ENCODE peak calls at places on chromosomes 11 and 22, in six cellular contexts. X is substantia nigra; Y is activated effector memory CD4-positive, alpha-beta T cell treated with anti-CD3 and anti-CD28 coated beads, Interleukin-2, amount 50 U/mL, for 16 hours; L is HFF-Myc; R is H4; H is ascending aorta. V is an unnamed sample.

GRCh38 chr11:128508785-128509518 is 78.4 kb downstream of the ETS1 start:
- DNase-seq in L (no peak), Y (no peak), X (no peak), H (no peak), R (peak), V (no peak)

GRCh38 chr22:30855266-30855665 is 113.3 kb downstream of the MORC2 start:
- DNase-seq in L (no peak), R (no peak), H (peak), Y (no peak), X (no peak), V (peak)

GRCh38 chr11:119284344-119285157 is 32.4 kb downstream of the MCAM start:
- DNase-seq in R (peak), X (no peak), Y (no peak), L (no peak), H (no peak), V (no peak)

GRCh38 chr22:27284314-27284713 is 517.2 kb downstream of the MN1 start:
- DNase-seq in H (no peak), Y (no peak), R (no peak), X (no peak), L (no peak), V (no peak)

GRCh38 chr22:37643225-37643847 is 3.9 kb downstream of the SH3BP1 start:
- DNase-seq in L (peak), X (peak), Y (peak), R (peak), H (peak), V (peak)

GRCh38 chr11:61698173-61698965 is 18.2 kb downstream of the DAGLA start:
- DNase-seq in R (no peak), X (no peak), H (no peak), L (no peak), Y (no peak), V (no peak)

GRCh38 chr22:38874529-38875222 is 2.7 kb upstream of the CBX6 start:
- DNase-seq in Y (peak), L (no peak), R (no peak), X (no peak), H (no peak), V (peak)

GRCh38 chr11:115682901-115683300 is 178.7 kb upstream of the CADM1 start:
- DNase-seq in H (no peak), X (no peak), L (no peak), R (no peak), Y (no peak), V (no peak)

GRCh38 chr11:128342511-128343133 is 244.7 kb downstream of the ETS1 start:
- DNase-seq in Y (peak), L (peak), R (no peak), H (no peak), X (no peak), V (no peak)

GRCh38 chr11:46075168-46075567 is 46.1 kb downstream of the PHF21A start:
- DNase-seq in L (peak), R (peak), Y (no peak), X (no peak), H (no peak), V (no peak)

GRCh38 chr22:35070451-35071093 is 4.6 kb downstream of the ISX start:
- DNase-seq in L (no peak), Y (no peak), H (no peak), R (no peak), X (no peak), V (no peak)

GRCh38 chr11:15367695-15368094 is 253.0 kb downstream of the INSC start:
- DNase-seq in Y (no peak), L (no peak), H (no peak), R (no peak), X (no peak), V (no peak)

GRCh38 chr11:76683496-76684095 is 13.0 kb upstream of the LRRC32 start:
- DNase-seq in X (no peak), H (no peak), R (no peak), Y (no peak), L (no peak), V (no peak)

GRCh38 chr11:32379714-32380113 is 55.6 kb downstream of the WT1 start:
- DNase-seq in Y (no peak), R (no peak), L (no peak), H (no peak), X (no peak), V (no peak)

GRCh38 chr11:67492801-67493547 is 10.1 kb downstream of the AIP start:
- DNase-seq in X (no peak), H (no peak), R (no peak), L (no peak), Y (peak), V (no peak)

GRCh38 chr11:36478700-36479329 is 31.3 kb downstream of the TRAF6 start:
- DNase-seq in H (no peak), R (peak), L (peak), X (no peak), Y (peak), V (no peak)

GRCh38 chr11:88644724-88645123 is 307.2 kb upstream of the CTSC start:
- DNase-seq in Y (no peak), H (no peak), L (no peak), R (no peak), X (no peak), V (no peak)

GRCh38 chr11:69209421-69209820 is 53.7 kb downstream of the SMIM38 start:
- DNase-seq in X (no peak), Y (peak), R (no peak), H (peak), L (no peak), V (peak)

GRCh38 chr11:72972541-72973128 is 158.4 kb downstream of the ATG16L2 start:
- DNase-seq in H (no peak), L (no peak), R (no peak), X (no peak), Y (no peak), V (no peak)

GRCh38 chr22:50738649-50739227 is 734 bp downstream of the ACR start:
- DNase-seq in X (no peak), R (no peak), L (no peak), H (no peak), Y (peak), V (peak)

GRCh38 chr11:14969922-14970323 is 2.2 kb downstream of the CALCA start:
- DNase-seq in X (no peak), R (peak), Y (peak), L (no peak), H (no peak), V (peak)

GRCh38 chr11:73625690-73626318 is 20.6 kb upstream of the PLEKHB1 start:
- DNase-seq in X (peak), H (peak), R (peak), L (peak), Y (peak), V (peak)

GRCh38 chr11:27552356-27552755 is 45.8 kb upstream of the LIN7C start:
- DNase-seq in L (no peak), Y (no peak), R (no peak), X (no peak), H (no peak), V (no peak)

GRCh38 chr11:109424893-109425292 is 2.9 kb downstream of the C11orf87 start:
- DNase-seq in L (no peak), Y (no peak), X (no peak), R (no peak), H (no peak), V (no peak)

GRCh38 chr11:92979176-92979575 is 9.7 kb downstream of the MTNR1B start:
- DNase-seq in R (peak), Y (no peak), X (no peak), H (no peak), L (no peak), V (no peak)

GRCh38 chr11:57935402-57936049 is 88.2 kb upstream of the OR9Q1 start:
- DNase-seq in L (no peak), H (no peak), X (no peak), Y (no peak), R (no peak), V (no peak)

GRCh38 chr11:126341760-126342161 is 13.7 kb upstream of the ST3GAL4 start:
- DNase-seq in X (no peak), H (no peak), Y (no peak), R (peak), L (peak), V (no peak)

GRCh38 chr11:122267602-122268001 is 151.6 kb upstream of the BLID start:
- DNase-seq in L (no peak), H (no peak), R (peak), Y (no peak), X (no peak), V (no peak)

GRCh38 chr11:119531623-119532022 is 108.7 kb upstream of the THY1 start:
- DNase-seq in X (no peak), L (no peak), R (no peak), Y (peak), H (peak), V (peak)

GRCh38 chr11:124086447-124086846 is 28.8 kb upstream of the VWA5A start:
- DNase-seq in Y (no peak), L (no peak), X (no peak), R (no peak), H (no peak), V (no peak)

GRCh38 chr11:112537846-112538330 is 277.2 kb upstream of the PLET1 start:
- DNase-seq in X (no peak), R (no peak), Y (no peak), H (no peak), L (no peak), V (no peak)

GRCh38 chr11:76266269-76266668 is 60.0 kb upstream of the WNT11 start:
- DNase-seq in R (peak), L (peak), Y (no peak), H (no peak), X (no peak), V (no peak)

GRCh38 chr22:37633082-37633692 is 6.3 kb upstream of the SH3BP1 start:
- DNase-seq in Y (peak), L (no peak), X (no peak), R (no peak), H (no peak), V (no peak)

GRCh38 chr11:111840143-111840542 is 31.2 kb downstream of the ALG9 start:
- DNase-seq in L (no peak), Y (no peak), R (no peak), X (no peak), H (no peak), V (no peak)

GRCh38 chr11:83908457-83908856 is 622.3 kb upstream of the CCDC90B start:
- DNase-seq in X (no peak), R (no peak), H (no peak), Y (no peak), L (no peak), V (no peak)

GRCh38 chr11:12961615-12962014 is 47.5 kb upstream of the RASSF10 start:
- DNase-seq in H (no peak), R (peak), L (no peak), X (no peak), Y (no peak), V (no peak)

GRCh38 chr11:81255905-81256304 is 1477.8 kb downstream of the FAM181B start:
- DNase-seq in Y (no peak), R (no peak), L (no peak), X (no peak), H (no peak), V (no peak)

V was measured in posterior vena cava.